ENCODE peak calls at places on chromosomes 5 and 9, in four cellular contexts. U, N, H and P are unnamed samples.
A peak's percentile ranks its signal among the peaks of the same experiment; 100 is the strongest.

GRCh38 chr5:34016243-34016642 is 8.4 kb upstream of the AMACR start:
- DNase-seq in U (no peak), N (no peak), H (no peak), P (no peak)

GRCh38 chr5:10702040-10702629 is 58.9 kb downstream of the DAP start:
- DNase-seq in U (no peak), N (no peak), H (peak; percentile 98), P (no peak)

GRCh38 chr5:6683241-6683640 is 30.0 kb upstream of the TENT4A start:
- DNase-seq in U (no peak), N (peak; percentile 36), H (no peak), P (no peak)

GRCh38 chr5:156326718-156327259 is at the start of gene SGCD:
- DNase-seq in U (peak; percentile 85), N (peak; percentile 79), H (peak; percentile 90), P (no peak)

GRCh38 chr5:86737579-86737978 is 119.8 kb downstream of the COX7C start:
- DNase-seq in U (no peak), N (no peak), H (no peak), P (no peak)

GRCh38 chr5:158430166-158430828 is 571.4 kb upstream of the CLINT1 start:
- DNase-seq in U (no peak), N (no peak), H (no peak), P (no peak)

GRCh38 chr9:101352892-101353462 is 31.8 kb downstream of the BAAT start:
- DNase-seq in U (no peak), N (no peak), H (no peak), P (no peak)

GRCh38 chr9:130243015-130243881 is 22.3 kb upstream of the HMCN2 start:
- DNase-seq in U (peak; percentile 81), N (no peak), H (peak; percentile 25), P (no peak)

GRCh38 chr5:34854459-34855174 is 15.7 kb downstream of the TTC23L start:
- DNase-seq in U (no peak), N (no peak), H (no peak), P (no peak)

GRCh38 chr5:4099401-4099800 is 503.8 kb downstream of the IRX1 start:
- DNase-seq in U (no peak), N (peak; percentile 27), H (no peak), P (no peak)

GRCh38 chr9:108117775-108118174 is 628.2 kb upstream of the KLF4 start:
- DNase-seq in U (no peak), N (no peak), H (no peak), P (no peak)

GRCh38 chr5:10564838-10565784 is 1.2 kb downstream of the ANKRD33B start:
- DNase-seq in U (peak; percentile 74), N (peak; percentile 88), H (no peak), P (no peak)

GRCh38 chr5:55316289-55316688 is 8.5 kb downstream of the MTREX start:
- DNase-seq in U (no peak), N (no peak), H (no peak), P (no peak)

GRCh38 chr5:62374090-62374489 is 29.6 kb downstream of the DIMT1 start:
- DNase-seq in U (no peak), N (no peak), H (no peak), P (no peak)

GRCh38 chr9:26813247-26813646 is 79.4 kb downstream of the CAAP1 start:
- DNase-seq in U (no peak), N (no peak), H (no peak), P (no peak)

GRCh38 chr5:10590226-10591047 is 26.6 kb downstream of the ANKRD33B start:
- DNase-seq in U (no peak), N (peak; percentile 34), H (peak; percentile 69), P (no peak)

GRCh38 chr5:119439140-119439625 is 13.1 kb upstream of the HSD17B4 start:
- DNase-seq in U (no peak), N (no peak), H (no peak), P (no peak)

GRCh38 chr9:109385499-109385898 is 64.6 kb upstream of the EPB41L4B start:
- DNase-seq in U (no peak), N (no peak), H (no peak), P (no peak)

GRCh38 chr9:76371901-76372300 is 22.3 kb downstream of the RFK start:
- DNase-seq in U (no peak), N (no peak), H (peak; percentile 65), P (no peak)

GRCh38 chr5:65822696-65823095 is 100.7 kb downstream of the NLN start:
- DNase-seq in U (no peak), N (no peak), H (no peak), P (no peak)
- TF ChIP-seq POLR2A in U (no peak), N (no peak), H (no peak), P (no peak)

GRCh38 chr5:110726249-110727024 is at the start of gene TMEM232:
- DNase-seq in U (peak; percentile 77), N (no peak), H (peak; percentile 78), P (peak; percentile 9)

GRCh38 chr5:110727025-110727314 is 499 bp upstream of the TMEM232 start:
- DNase-seq in U (no peak), N (no peak), H (peak; percentile 2), P (no peak)
- TF ChIP-seq CTCF in U (no peak), N (peak; percentile 18), H (no peak), P (no peak)

GRCh38 chr9:37001461-37001860 is 32.6 kb downstream of the PAX5 start:
- DNase-seq in U (no peak), N (peak; percentile 32), H (no peak), P (no peak)

GRCh38 chr9:36997414-36997813 is 36.7 kb downstream of the PAX5 start:
- DNase-seq in U (no peak), N (peak; percentile 35), H (peak; percentile 15), P (no peak)

GRCh38 chr9:37002413-37003217 is 31.5 kb downstream of the PAX5 start:
- DNase-seq in U (no peak), N (peak; percentile 76), H (no peak), P (no peak)

GRCh38 chr9:37002036-37002412 is 32.0 kb downstream of the PAX5 start:
- DNase-seq in U (no peak), N (no peak), H (no peak), P (no peak)

DNA sequence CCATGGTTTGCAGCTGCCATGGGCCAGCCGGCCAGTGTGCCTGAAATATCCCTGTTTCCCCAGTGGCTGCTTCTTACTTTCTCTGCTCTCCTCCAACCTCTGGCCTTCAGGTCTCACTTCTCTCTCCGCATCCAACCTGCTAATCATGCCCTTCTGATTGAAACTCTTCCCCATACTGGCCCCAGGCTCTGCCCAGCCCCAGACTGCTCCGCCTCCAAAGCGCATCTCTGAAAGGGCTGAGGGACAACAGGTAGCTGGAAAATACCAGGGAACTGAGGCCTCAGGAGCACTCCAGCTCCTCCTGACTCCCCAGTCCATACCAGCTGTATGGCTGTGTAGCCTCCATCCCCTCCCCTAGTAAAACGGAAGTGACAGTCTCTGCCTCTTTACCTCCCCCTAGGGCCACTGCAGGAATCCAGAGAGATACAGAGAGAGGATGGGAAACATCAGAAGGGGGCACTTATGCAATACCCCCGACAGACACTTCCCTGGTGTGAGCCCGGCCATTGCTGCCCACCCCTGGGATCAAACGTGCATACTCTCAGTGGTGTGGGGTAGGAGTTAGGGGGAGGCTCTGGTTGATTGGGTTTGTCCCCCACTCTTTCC is 34.2 kb downstream of the PAX5 start:
- DNase-seq in U (no peak), N (no peak), H (no peak), P (no peak)
- H3K4me3 ChIP-seq in U (no peak overlapping the region), N (no peak overlapping the region), H (no peak overlapping the region), P (no peak overlapping the region)

GRCh38 chr9:14344846-14345585 is 31.1 kb upstream of the NFIB start:
- DNase-seq in U (no peak), N (no peak), H (no peak), P (no peak)

GRCh38 chr9:14346826-14347407 is 33.0 kb upstream of the NFIB start:
- DNase-seq in U (no peak), N (peak; percentile 79), H (no peak), P (no peak)

GRCh38 chr9:14345586-14346237 is 31.8 kb upstream of the NFIB start:
- DNase-seq in U (no peak), N (peak; percentile 86), H (no peak), P (no peak)

GRCh38 chr9:14347408-14348224 is 33.7 kb upstream of the NFIB start:
- DNase-seq in U (peak; percentile 76), N (peak; percentile 90), H (no peak), P (no peak)

DNA sequence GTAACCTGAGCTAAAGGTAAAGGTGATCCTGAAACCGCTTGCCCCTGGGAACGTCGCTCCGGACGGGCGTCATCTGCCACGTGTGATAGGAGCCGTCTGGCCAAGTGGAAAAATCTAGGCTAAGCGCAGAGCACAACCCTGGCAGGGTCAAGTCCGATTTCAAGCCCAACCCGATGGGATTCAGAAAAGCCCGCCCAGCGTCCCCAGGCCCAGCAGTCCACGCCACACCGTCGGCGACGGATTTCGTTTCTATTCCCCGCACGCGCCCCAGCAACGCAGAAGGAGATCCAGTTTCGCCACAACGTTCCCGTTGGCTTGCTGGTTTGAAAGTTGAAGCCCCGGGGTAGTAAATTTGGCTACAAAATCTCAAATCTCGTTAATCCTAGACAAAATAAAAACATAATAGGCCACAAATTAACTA is 32.4 kb upstream of the NFIB start:
- DNase-seq in U (no peak), N (peak; percentile 58), H (no peak), P (no peak)
- TF ChIP-seq POLR2A in U (no peak), N (no peak), H (no peak), P (no peak)

GRCh38 chr5:110716247-110717245 is 9.9 kb downstream of the TMEM232 start:
- DNase-seq in U (no peak), N (no peak), H (no peak), P (no peak)
- TF ChIP-seq CTCF in U (no peak), N (no peak), H (no peak), P (no peak)